ENCODE peak calls at places on chromosome 21, in five cellular contexts. S, A, Y, W and H are unnamed samples.

GRCh38 chr21:29258626-29259335 is 39.9 kb upstream of the BACH1 start:
- DNase-seq in Y (peak; percentile 47), A (no peak), W (no peak), S (no peak), H (no peak)

GRCh38 chr21:26351661-26352060 is 181.1 kb upstream of the APP start:
- DNase-seq in A (no peak), Y (no peak), S (no peak), W (no peak), H (no peak)

GRCh38 chr21:15365751-15366392 is 301.1 kb upstream of the NRIP1 start:
- DNase-seq in S (no peak), W (no peak), A (no peak), Y (no peak), H (no peak)

GRCh38 chr21:8990326-8991087 is 1530.9 kb upstream of the TPTE start:
- DNase-seq in Y (no peak), W (no peak), A (no peak), S (no peak), H (no peak)

GRCh38 chr21:29232601-29233541 is 65.9 kb upstream of the BACH1 start:
- DNase-seq in S (no peak), W (no peak), A (no peak), Y (no peak), H (peak; percentile 32)

GRCh38 chr21:26425576-26425975 is 147.5 kb downstream of the CYYR1 start:
- DNase-seq in Y (no peak), W (no peak), A (no peak), S (no peak), H (no peak)

GRCh38 chr21:32096411-32096810 is 182.4 kb downstream of the MIS18A start:
- DNase-seq in A (no peak), W (no peak), S (no peak), Y (no peak), H (peak; percentile 58)

GRCh38 chr21:33478182-33478581 is 1.6 kb downstream of the TMEM50B start:
- DNase-seq in A (no peak), S (no peak), W (no peak), Y (no peak), H (no peak)

GRCh38 chr21:41289431-41289830 is 27.2 kb upstream of the FAM3B start:
- DNase-seq in A (no peak), Y (no peak), S (no peak), W (no peak), H (no peak)

GRCh38 chr21:19120591-19120990 is 717.0 kb upstream of the TMPRSS15 start:
- DNase-seq in S (no peak), Y (no peak), A (no peak), W (no peak), H (no peak)

GRCh38 chr21:38927776-38928175 is 122.0 kb downstream of the ETS2 start:
- DNase-seq in Y (no peak), S (no peak), W (no peak), A (no peak), H (no peak)

GRCh38 chr21:38930838-38931237 is 125.1 kb downstream of the ETS2 start:
- DNase-seq in S (no peak), A (no peak), W (no peak), Y (peak; percentile 33), H (peak; percentile 91)

GRCh38 chr21:38929652-38930051 is 123.9 kb downstream of the ETS2 start:
- DNase-seq in Y (no peak), A (no peak), W (no peak), S (no peak), H (no peak)

GRCh38 chr21:38930065-38930464 is 124.3 kb downstream of the ETS2 start:
- DNase-seq in Y (no peak), A (no peak), S (no peak), W (no peak), H (no peak)

GRCh38 chr21:38929137-38929536 is 123.4 kb downstream of the ETS2 start:
- DNase-seq in S (no peak), A (no peak), W (no peak), Y (no peak), H (no peak)
- H3K4me3 ChIP-seq in S (no peak overlapping the region), A (no peak overlapping the region), W (no peak overlapping the region), Y (no peak overlapping the region), H (no peak overlapping the region)

DNA sequence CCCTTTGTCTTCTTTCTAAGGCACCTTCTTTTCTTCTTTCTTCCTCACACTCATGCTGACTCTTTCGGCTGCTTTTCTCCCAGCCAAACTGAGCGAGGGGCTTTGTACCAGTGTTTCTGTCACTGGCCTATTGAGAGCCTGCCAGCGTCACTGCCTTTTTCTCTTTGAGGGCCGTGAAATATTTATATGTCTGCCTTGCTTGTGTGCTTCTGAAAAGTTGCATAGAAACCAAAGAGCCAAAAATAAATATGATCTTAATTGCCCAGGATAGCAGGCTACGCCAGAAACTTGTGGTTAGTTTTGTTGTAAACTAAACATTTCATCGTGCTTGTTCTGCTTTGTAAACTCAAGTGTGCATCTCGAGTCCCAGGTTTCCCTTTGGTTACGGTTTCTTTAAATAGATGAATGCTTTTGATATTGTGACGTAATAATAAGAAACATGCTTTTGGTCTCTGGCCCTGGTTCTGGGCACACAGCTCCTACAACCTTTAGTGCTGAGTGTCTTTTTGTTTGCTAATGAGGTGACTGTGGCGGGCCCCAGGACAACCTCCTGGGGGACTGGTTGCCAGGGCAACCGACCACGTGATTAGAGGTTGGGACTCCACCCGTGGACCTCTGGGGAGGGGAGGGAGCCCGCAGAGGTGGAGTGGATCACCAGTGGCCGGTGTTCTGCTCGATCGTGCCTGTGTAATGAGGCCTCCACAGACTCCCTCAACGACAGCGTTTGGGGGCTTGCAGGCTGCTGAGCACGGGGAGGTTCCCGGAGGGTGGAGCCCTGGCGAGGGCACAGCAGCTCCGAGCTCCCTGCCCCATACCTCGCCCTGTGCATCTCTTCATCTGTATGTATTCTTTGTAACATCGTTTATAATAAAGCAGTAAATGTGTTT is 10.9 kb downstream of the SLC37A1 start:
- DNase-seq in W (peak; percentile 68), Y (no peak), S (peak; percentile 82), A (no peak), H (peak; percentile 14)
- H3K4me3 ChIP-seq in W (no peak overlapping the region), Y (no peak overlapping the region), S (peak overlapping the region; percentile 20), A (no peak overlapping the region), H (no peak overlapping the region)

DNA sequence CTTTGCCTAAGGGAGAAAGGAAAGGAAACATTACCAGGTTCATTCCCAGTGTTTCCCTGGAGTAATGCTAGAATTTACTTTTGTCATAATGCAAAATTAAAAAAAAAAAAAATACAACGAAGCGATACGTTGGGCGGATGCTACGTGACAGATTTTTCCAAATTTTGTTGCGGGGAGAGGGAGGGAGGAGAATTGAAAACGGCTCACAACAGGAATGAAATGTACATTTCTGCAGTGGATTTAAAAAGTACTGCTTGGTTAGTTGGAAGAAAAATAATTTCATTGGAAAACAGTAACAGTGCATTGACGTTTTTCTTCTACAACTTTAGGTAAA is 157.5 kb downstream of the RUNX1 start:
- DNase-seq in A (no peak), W (no peak), S (no peak), Y (no peak), H (no peak)
- H3K4me3 ChIP-seq in A (no peak overlapping the region), W (no peak overlapping the region), S (no peak overlapping the region), Y (peak overlapping the region; percentile 55), H (peak overlapping the region; percentile 75)

GRCh38 chr21:45481977-45482898 is 60.0 kb downstream of the SLC19A1 start:
- DNase-seq in W (no peak), A (no peak), Y (no peak), S (no peak), H (peak; percentile 34)

GRCh38 chr21:45485686-45486442 is 56.4 kb downstream of the SLC19A1 start:
- DNase-seq in A (no peak), S (no peak), W (no peak), Y (no peak), H (no peak)

GRCh38 chr21:45486443-45487160 is 55.6 kb downstream of the SLC19A1 start:
- DNase-seq in S (no peak), A (no peak), Y (no peak), W (no peak), H (no peak)

GRCh38 chr21:45482899-45483821 is 59.1 kb downstream of the SLC19A1 start:
- DNase-seq in W (no peak), A (no peak), S (no peak), Y (no peak), H (peak; percentile 66)

GRCh38 chr21:45484318-45484717 is 57.9 kb downstream of the SLC19A1 start:
- DNase-seq in A (no peak), S (no peak), Y (no peak), W (no peak), H (no peak)
- H3K4me3 ChIP-seq in A (no peak overlapping the region), S (no peak overlapping the region), Y (no peak overlapping the region), W (no peak overlapping the region), H (no peak overlapping the region)

GRCh38 chr21:46205766-46206162 is 21.5 kb upstream of the SPATC1L start:
- DNase-seq in A (no peak), S (peak; percentile 21), W (no peak), Y (no peak), H (no peak)

GRCh38 chr21:46208761-46209721 is 19.5 kb downstream of the LSS start:
- DNase-seq in W (no peak), S (peak; percentile 28), Y (no peak), A (no peak), H (no peak)

GRCh38 chr21:46207920-46208571 is 20.5 kb downstream of the LSS start:
- DNase-seq in A (no peak), W (no peak), Y (no peak), S (peak; percentile 23), H (no peak)

GRCh38 chr21:46206163-46207005 is 22.1 kb upstream of the SPATC1L start:
- DNase-seq in A (no peak), S (peak; percentile 28), W (no peak), Y (no peak), H (no peak)

GRCh38 chr21:46207006-46207919 is 21.3 kb downstream of the LSS start:
- DNase-seq in W (no peak), A (no peak), S (peak; percentile 28), Y (no peak), H (no peak)
- H3K4me3 ChIP-seq in W (no peak overlapping the region), A (no peak overlapping the region), S (no peak overlapping the region), Y (no peak overlapping the region), H (no peak overlapping the region)